ENCODE peak calls at places on chromosomes 13 and 19, in four cellular contexts. One of them, this sample, is unnamed.

GRCh38 chr19:30857388-30857787 is 485.2 kb downstream of the ZNF536 start:
- DNase-seq in effector memory CD4-positive, alpha-beta T cell: no peak
- DNase-seq in psoas muscle: no peak
- DNase-seq in tibial nerve: no peak
- DNase-seq in this sample: no peak

GRCh38 chr13:32791545-32792172 is 205.4 kb downstream of the PDS5B start:
- DNase-seq in psoas muscle: no peak
- DNase-seq in tibial nerve: no peak
- DNase-seq in effector memory CD4-positive, alpha-beta T cell: no peak
- DNase-seq in this sample: no peak

GRCh38 chr13:97107815-97108534 is 113.7 kb upstream of the OXGR1 start:
- DNase-seq in tibial nerve: no peak
- DNase-seq in psoas muscle: no peak
- DNase-seq in effector memory CD4-positive, alpha-beta T cell: no peak
- DNase-seq in this sample: no peak

GRCh38 chr13:112885782-112886268 is 83.2 kb upstream of the MCF2L start:
- DNase-seq in psoas muscle: peak
- DNase-seq in effector memory CD4-positive, alpha-beta T cell: no peak
- DNase-seq in tibial nerve: peak
- DNase-seq in this sample: no peak

GRCh38 chr13:51638497-51638871 is 54.2 kb downstream of the WDFY2 start:
- DNase-seq in effector memory CD4-positive, alpha-beta T cell: no peak
- DNase-seq in tibial nerve: no peak
- DNase-seq in psoas muscle: no peak
- DNase-seq in this sample: no peak

GRCh38 chr19:13031917-13032623 is 36.8 kb downstream of the NFIX start:
- DNase-seq in psoas muscle: peak
- DNase-seq in effector memory CD4-positive, alpha-beta T cell: no peak
- DNase-seq in tibial nerve: peak
- DNase-seq in this sample: no peak

GRCh38 chr13:47708386-47708785 is 292.7 kb downstream of the SUCLA2 start:
- DNase-seq in psoas muscle: no peak
- DNase-seq in tibial nerve: no peak
- DNase-seq in effector memory CD4-positive, alpha-beta T cell: no peak
- DNase-seq in this sample: no peak

GRCh38 chr19:5571777-5572176 is 4.0 kb upstream of the TINCR start:
- DNase-seq in tibial nerve: no peak
- DNase-seq in psoas muscle: no peak
- DNase-seq in effector memory CD4-positive, alpha-beta T cell: no peak
- DNase-seq in this sample: no peak

GRCh38 chr13:26262156-26262555 is 8.2 kb downstream of the CDK8 start:
- DNase-seq in tibial nerve: no peak
- DNase-seq in effector memory CD4-positive, alpha-beta T cell: no peak
- DNase-seq in psoas muscle: no peak
- DNase-seq in this sample: no peak

GRCh38 chr19:4568884-4569283 is 9.4 kb upstream of the SEMA6B start:
- DNase-seq in effector memory CD4-positive, alpha-beta T cell: no peak
- DNase-seq in tibial nerve: no peak
- DNase-seq in psoas muscle: no peak
- DNase-seq in this sample: no peak
- H3K4me3 ChIP-seq in effector memory CD4-positive, alpha-beta T cell: no peak
- H3K4me3 ChIP-seq in tibial nerve: no peak
- H3K4me3 ChIP-seq in psoas muscle: no peak
- H3K4me3 ChIP-seq in this sample: no peak

DNA sequence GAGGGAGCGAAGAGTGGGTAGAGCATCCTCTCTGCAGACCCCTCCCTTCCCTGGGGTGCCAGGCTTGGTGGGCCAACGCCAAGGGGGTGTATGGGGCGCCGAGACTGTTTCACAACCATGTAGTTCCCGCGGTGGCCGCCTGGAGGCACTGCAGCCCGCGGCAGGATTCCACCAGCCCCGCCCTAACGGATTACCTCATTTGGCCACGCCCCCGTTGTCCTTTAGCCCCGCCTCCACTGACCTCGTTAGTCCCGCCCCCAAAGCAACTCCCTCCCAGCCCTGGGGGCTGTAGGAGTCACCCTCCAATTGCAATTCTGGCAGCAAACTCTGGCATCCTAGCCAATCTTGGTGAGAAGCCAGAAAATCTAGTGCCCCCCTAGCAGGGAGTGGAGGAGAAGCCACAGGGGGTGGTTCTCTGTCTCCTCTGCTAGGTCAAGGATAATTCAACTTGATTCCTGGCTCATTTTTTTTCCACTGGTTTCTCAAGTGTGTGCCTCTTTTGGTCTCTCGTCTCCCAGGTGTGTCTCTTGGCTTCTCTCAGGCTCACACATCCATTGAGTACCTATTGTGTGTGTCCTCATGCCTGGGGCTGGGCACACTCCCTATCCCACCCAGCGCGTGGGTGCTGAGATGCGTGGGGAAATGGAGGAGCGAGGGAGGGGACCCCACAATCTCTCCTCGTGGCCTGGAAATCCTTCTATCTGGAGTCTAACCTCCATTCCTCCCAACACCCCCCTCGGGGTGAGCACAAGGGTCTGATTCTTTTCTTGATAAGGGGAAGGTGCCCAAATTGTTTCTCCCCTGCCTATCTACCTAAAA is 2.0 kb downstream of the OLFM2 start:
- DNase-seq in tibial nerve: peak
- DNase-seq in effector memory CD4-positive, alpha-beta T cell: peak
- DNase-seq in psoas muscle: peak
- DNase-seq in this sample: peak
- H3K27ac ChIP-seq in tibial nerve: no peak
- H3K27ac ChIP-seq in effector memory CD4-positive, alpha-beta T cell: no peak
- H3K27ac ChIP-seq in psoas muscle: no peak
- H3K27ac ChIP-seq in this sample: peak

DNA sequence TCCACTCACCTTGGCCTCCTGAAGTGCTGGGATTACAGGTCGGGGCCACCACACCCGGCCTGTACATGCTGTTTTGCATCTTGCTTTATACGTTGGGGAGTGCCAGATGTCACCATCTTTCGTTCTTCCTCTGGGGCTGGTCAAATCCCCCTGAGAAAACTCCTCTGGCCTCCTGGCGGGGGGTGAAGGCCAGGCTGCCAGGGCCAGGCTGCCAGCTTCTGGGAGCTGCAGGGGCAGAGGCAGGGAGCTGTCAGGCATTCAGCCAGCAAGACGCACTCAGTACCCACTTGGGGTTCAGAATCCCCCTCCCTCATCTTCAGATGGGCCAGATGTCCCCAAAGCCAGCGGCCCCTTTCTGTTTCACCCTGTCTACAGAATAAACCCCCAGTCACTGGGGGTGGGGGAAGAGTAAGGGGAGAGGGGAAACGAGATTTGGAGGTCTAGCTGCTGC is 16.1 kb downstream of the ZSWIM9 start:
- DNase-seq in psoas muscle: no peak
- DNase-seq in effector memory CD4-positive, alpha-beta T cell: no peak
- DNase-seq in tibial nerve: no peak
- DNase-seq in this sample: no peak
- H3K4me3 ChIP-seq in psoas muscle: no peak
- H3K4me3 ChIP-seq in effector memory CD4-positive, alpha-beta T cell: no peak
- H3K4me3 ChIP-seq in tibial nerve: no peak
- H3K4me3 ChIP-seq in this sample: no peak

GRCh38 chr19:29715695-29716581 is 877 bp upstream of the C19orf12 start:
- DNase-seq in effector memory CD4-positive, alpha-beta T cell: no peak
- DNase-seq in psoas muscle: no peak
- DNase-seq in tibial nerve: no peak
- DNase-seq in this sample: no peak
- H3K27ac ChIP-seq in effector memory CD4-positive, alpha-beta T cell: peak
- H3K27ac ChIP-seq in psoas muscle: peak
- H3K27ac ChIP-seq in tibial nerve: peak
- H3K27ac ChIP-seq in this sample: peak

This sample was measured in dorsolateral prefrontal cortex.